ENCODE peak calls at places on chromosomes 4 and X, in four cellular contexts. N is cardiac fibroblast, L is heart left ventricle, E is fibroblast of pulmonary artery. S is an unnamed sample.

GRCh38 chr4:140906984-140907962 is 151.1 kb upstream of the TBC1D9 start:
- DNase-seq in N (no peak), L (no peak), E (no peak), S (no peak)

GRCh38 chr4:153159728-153160221 is 44.5 kb upstream of the TRIM2 start:
- DNase-seq in N (peak), L (no peak), E (peak), S (peak)

GRCh38 chr4:68076194-68076593 is 53.5 kb downstream of the TMPRSS11F start:
- DNase-seq in N (no peak), L (no peak), E (no peak), S (no peak)

GRCh38 chr4:142352682-142353081 is 493.4 kb downstream of the INPP4B start:
- DNase-seq in N (no peak), L (no peak), E (no peak), S (no peak)

GRCh38 chr4:26302390-26302897 is 18.4 kb upstream of the RBPJ start:
- DNase-seq in N (no peak), L (no peak), E (no peak), S (no peak)

GRCh38 chrX:68989865-68990606 is 161.2 kb downstream of the EFNB1 start:
- DNase-seq in N (peak), L (peak), E (peak), S (peak)

GRCh38 chr4:146654976-146655761 is 16.5 kb downstream of the POU4F2 start:
- DNase-seq in N (peak), L (peak), E (peak), S (peak)

GRCh38 chr4:36206012-36206411 is 38.3 kb downstream of the ARAP2 start:
- DNase-seq in N (no peak), L (no peak), E (no peak), S (no peak)

GRCh38 chrX:1440506-1440905 is 12.2 kb downstream of the ASMTL start:
- DNase-seq in N (no peak), L (no peak), E (no peak), S (no peak)

GRCh38 chr4:76809594-76810305 is 88.2 kb downstream of the SOWAHB start:
- DNase-seq in N (peak), L (no peak), E (no peak), S (peak)

GRCh38 chrX:123738378-123738955 is 5.6 kb upstream of the THOC2 start:
- DNase-seq in N (no peak), L (no peak), E (no peak), S (no peak)

GRCh38 chrX:154908821-154909220 is 22.7 kb downstream of the F8A1 start:
- DNase-seq in N (no peak), L (no peak), E (no peak), S (no peak)

GRCh38 chr4:41696131-41696530 is 52.4 kb downstream of the PHOX2B start:
- DNase-seq in N (no peak), L (no peak), E (no peak), S (no peak)

GRCh38 chrX:135463937-135464336 is 42.2 kb downstream of the SMIM10L2A start:
- DNase-seq in N (peak), L (no peak), E (peak), S (peak)

GRCh38 chr4:164293776-164294175 is 460.2 kb upstream of the SMIM31 start:
- DNase-seq in N (no peak), L (no peak), E (no peak), S (no peak)

GRCh38 chrX:78103001-78103634 is 930 bp upstream of the PGK1 start:
- DNase-seq in N (no peak), L (no peak), E (no peak), S (no peak)

GRCh38 chr4:158578476-158578875 is 56.8 kb downstream of the RXFP1 start:
- DNase-seq in N (peak), L (no peak), E (peak), S (peak)

GRCh38 chr4:183563874-183564273 is 59.0 kb downstream of the ING2 start:
- DNase-seq in N (peak), L (no peak), E (peak), S (peak)

GRCh38 chrX:133171962-133172708 is 46.0 kb downstream of the TFDP3 start:
- DNase-seq in N (peak), L (no peak), E (peak), S (peak)

DNA sequence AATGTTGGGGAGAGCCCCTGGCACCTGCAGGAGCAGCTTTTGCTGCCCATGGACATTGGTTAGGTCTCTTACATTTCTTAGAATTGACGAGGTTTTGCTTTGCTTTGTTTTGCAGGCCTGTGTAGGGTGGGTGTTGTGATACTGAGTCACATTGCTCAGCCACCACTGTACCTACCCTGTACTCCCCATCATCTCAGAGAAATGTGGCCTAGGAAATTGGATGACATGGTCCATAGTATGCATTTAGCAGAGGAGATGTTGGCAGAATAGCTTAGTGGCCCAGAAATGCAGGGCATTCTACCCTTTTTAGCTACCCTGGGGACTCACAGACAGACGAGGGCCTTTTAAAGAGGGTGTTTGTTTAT is 43.7 kb downstream of the IL21 start:
- DNase-seq in N (no peak), L (no peak), E (no peak), S (no peak)
- TF ChIP-seq CTCF in N (no peak), L (no peak), E (no peak), S (no peak)

GRCh38 chr4:5895287-5895686 is 2.4 kb upstream of the CRMP1 start:
- DNase-seq in N (peak), L (no peak), E (peak), S (peak)

GRCh38 chr4:5899881-5900280 is 7.0 kb upstream of the CRMP1 start:
- DNase-seq in N (no peak), L (no peak), E (no peak), S (no peak)

GRCh38 chr4:5900844-5901243 is 8.0 kb upstream of the CRMP1 start:
- DNase-seq in N (no peak), L (no peak), E (no peak), S (no peak)

GRCh38 chr4:5897674-5898073 is 4.8 kb upstream of the CRMP1 start:
- DNase-seq in N (no peak), L (no peak), E (no peak), S (no peak)

GRCh38 chr4:5899396-5899795 is 6.5 kb upstream of the CRMP1 start:
- DNase-seq in N (no peak), L (no peak), E (no peak), S (no peak)
- H3K4me3 ChIP-seq in N (no peak), L (no peak), E (no peak), S (no peak)

GRCh38 chrX:107205770-107206696 is at the start of the genes DNAAF6 and NUP62CL:
- DNase-seq in N (peak), L (peak), E (peak), S (peak)

GRCh38 chrX:107207089-107207488 is 678 bp downstream of the DNAAF6 start:
- DNase-seq in N (no peak), L (no peak), E (no peak), S (no peak)

GRCh38 chrX:107204063-107204605 is 2.1 kb downstream of the NUP62CL start:
- DNase-seq in N (no peak), L (no peak), E (no peak), S (no peak)

GRCh38 chrX:107206697-107207065 is 270 bp downstream of the DNAAF6 start:
- DNase-seq in N (no peak), L (no peak), E (no peak), S (no peak)

GRCh38 chrX:107207943-107208342 is 1.5 kb downstream of the DNAAF6 start:
- DNase-seq in N (no peak), L (no peak), E (no peak), S (no peak)
- TF ChIP-seq CTCF in N (no peak), L (no peak), E (no peak), S (no peak)

DNA sequence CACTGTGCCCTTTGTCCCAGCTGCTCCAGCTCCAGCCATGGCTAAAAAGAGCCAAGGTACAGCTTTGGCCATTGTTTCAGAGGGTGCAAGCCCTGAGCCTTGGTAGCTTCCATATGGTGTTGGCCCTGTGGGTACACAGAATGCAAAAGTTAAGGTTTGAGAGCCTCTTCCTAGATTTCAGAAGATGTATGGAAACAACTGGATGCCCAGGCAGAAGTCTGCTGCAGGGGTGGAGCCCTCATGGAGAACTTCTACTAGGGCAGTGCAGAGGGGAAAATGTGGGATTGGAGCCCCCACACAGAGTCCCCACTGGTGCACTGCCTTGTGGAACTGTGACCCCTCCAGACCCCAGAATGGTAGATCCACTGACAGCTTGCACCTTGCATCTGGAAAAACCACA is 70.9 kb upstream of the MSX1 start:
- DNase-seq in N (no peak), L (no peak), E (no peak), S (no peak)
- H3K4me3 ChIP-seq in N (no peak), L (no peak), E (no peak), S (no peak)

GRCh38 chrX:13520441-13520840 is 49.0 kb upstream of the EGFL6 start:
- DNase-seq in N (no peak), L (no peak), E (no peak), S (no peak)
- TF ChIP-seq CTCF in N (no peak), L (no peak), E (no peak), S (no peak)

GRCh38 chr4:5703831-5704230 is 4.5 kb downstream of the EVC2 start:
- DNase-seq in N (no peak), L (no peak), E (no peak), S (no peak)
- H3K4me3 ChIP-seq in N (no peak), L (no peak), E (no peak), S (no peak)

DNA sequence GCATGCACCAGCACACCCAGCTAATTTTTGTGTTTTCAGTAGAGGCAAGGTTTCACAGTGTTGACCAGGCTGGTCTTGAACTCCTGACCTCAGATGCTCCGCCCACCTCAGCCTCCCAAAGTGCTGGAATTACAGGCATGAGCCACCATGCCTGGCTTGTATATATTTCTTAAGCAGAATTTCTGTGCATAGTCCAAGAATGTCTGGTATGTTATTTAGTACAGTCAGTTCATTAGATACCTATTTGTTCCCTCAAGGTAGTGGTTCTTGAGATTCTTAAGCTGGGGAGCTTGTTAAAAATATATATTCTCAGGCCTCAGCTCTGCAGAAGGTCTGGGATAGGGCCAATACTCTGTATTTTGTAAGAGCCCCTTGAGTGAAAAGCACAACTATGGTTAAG is 4.6 kb upstream of the SERTM2 start:
- DNase-seq in N (no peak), L (no peak), E (no peak), S (peak)
- TF ChIP-seq CTCF in N (no peak), L (no peak), E (no peak), S (no peak)

GRCh38 chr4:145488310-145488709 is 6.7 kb downstream of the SMAD1 start:
- DNase-seq in N (no peak), L (no peak), E (no peak), S (no peak)
- H3K4me3 ChIP-seq in N (no peak), L (no peak), E (no peak), S (no peak)